ENCODE peak calls at places on chromosomes 2 and 18, in five cellular contexts. D is heart right ventricle; B is GM13977; L is C1 segment of cervical spinal cord; P is stimulated activated CD8-positive, alpha-beta memory T cell treated with anti-CD3 and anti-CD28 coated beads, Interleukin-7, amount 100 ng/mL, for 24 hours. G is an unnamed sample.
A peak's percentile ranks its signal among the peaks of the same experiment; 100 is the strongest.

GRCh38 chr18:7844017-7844416 is 276.9 kb downstream of the PTPRM start:
- DNase-seq in D (no peak), B (no peak), L (no peak), P (no peak), G (no peak)

GRCh38 chr2:168160897-168161296 is 86.5 kb downstream of the STK39 start:
- DNase-seq in D (no peak), B (peak; percentile 8), L (no peak), P (no peak), G (no peak)

GRCh38 chr2:27804146-27804545 is 32.6 kb downstream of the MRPL33 start:
- DNase-seq in D (no peak), B (no peak), L (no peak), P (no peak), G (no peak)

GRCh38 chr18:73881396-73881795 is 266.2 kb downstream of the FBXO15 start:
- DNase-seq in D (no peak), B (no peak), L (no peak), P (no peak), G (no peak)

GRCh38 chr2:205858781-205859478 is 176.6 kb downstream of the NRP2 start:
- DNase-seq in D (peak; percentile 16), B (no peak), L (no peak), P (no peak), G (no peak)

GRCh38 chr2:94923196-94923595 is 52.0 kb downstream of the TEKT4 start:
- DNase-seq in D (no peak), B (no peak), L (no peak), P (no peak), G (no peak)

GRCh38 chr2:212328129-212328528 is 210.5 kb downstream of the ERBB4 start:
- DNase-seq in D (no peak), B (no peak), L (no peak), P (no peak), G (no peak)

GRCh38 chr2:70692256-70692655 is 75.7 kb downstream of the ADD2 start:
- DNase-seq in D (no peak), B (no peak), L (no peak), P (no peak), G (no peak)

GRCh38 chr2:221589696-221590095 is 17.6 kb upstream of the EPHA4 start:
- DNase-seq in D (no peak), B (no peak), L (no peak), P (no peak), G (no peak)

GRCh38 chr2:36338827-36339145 is 16.8 kb upstream of the CRIM1 start:
- DNase-seq in D (no peak), B (no peak), L (no peak), P (no peak), G (no peak)

GRCh38 chr2:7736646-7737305 is 819.6 kb downstream of the RNF144A start:
- DNase-seq in D (no peak), B (no peak), L (no peak), P (no peak), G (no peak)

GRCh38 chr2:221518201-221518936 is 53.7 kb downstream of the EPHA4 start:
- DNase-seq in D (no peak), B (no peak), L (no peak), P (no peak), G (no peak)

GRCh38 chr2:24870891-24871705 is 48.9 kb downstream of the ADCY3 start:
- DNase-seq in D (no peak), B (no peak), L (no peak), P (no peak), G (no peak)

GRCh38 chr2:75424936-75425619 is 135.7 kb downstream of the EVA1A start:
- DNase-seq in D (no peak), B (no peak), L (no peak), P (no peak), G (no peak)

GRCh38 chr18:62001396-62001795 is 108.6 kb upstream of the RNF152 start:
- DNase-seq in D (no peak), B (no peak), L (no peak), P (no peak), G (no peak)

GRCh38 chr2:120348134-120349103 is 2.5 kb downstream of the INHBB start:
- DNase-seq in D (no peak), B (no peak), L (no peak), P (no peak), G (no peak)

GRCh38 chr2:203873921-203874631 is 6.5 kb downstream of the CTLA4 start:
- DNase-seq in D (no peak), B (no peak), L (no peak), P (no peak), G (no peak)

GRCh38 chr2:80073134-80073561 is 231.4 kb downstream of the LRRTM1 start:
- DNase-seq in D (no peak), B (peak; percentile 51), L (no peak), P (no peak), G (peak; percentile 30)

GRCh38 chr18:68623342-68623741 is 91.6 kb downstream of the TMX3 start:
- DNase-seq in D (no peak), B (peak; percentile 48), L (no peak), P (no peak), G (peak; percentile 65)

GRCh38 chr2:43071629-43072550 is 154.5 kb downstream of the ZFP36L2 start:
- DNase-seq in D (peak; percentile 57), B (no peak), L (no peak), P (no peak), G (no peak)

GRCh38 chr2:167134381-167135072 is 246.2 kb downstream of the XIRP2 start:
- DNase-seq in D (no peak), B (no peak), L (no peak), P (no peak), G (no peak)

GRCh38 chr2:120546077-120546864 is 189.4 kb upstream of the GLI2 start:
- DNase-seq in D (no peak), B (no peak), L (no peak), P (no peak), G (no peak)

GRCh38 chr2:146602383-146602782 is 1242.4 kb upstream of the ACVR2A start:
- DNase-seq in D (no peak), B (no peak), L (no peak), P (no peak), G (no peak)

GRCh38 chr2:203871371-203871983 is 3.9 kb downstream of the CTLA4 start:
- DNase-seq in D (no peak), B (peak; percentile 68), L (no peak), P (no peak), G (no peak)